ENCODE peak calls at places on chromosomes 2 and 18, in four cellular contexts. One of them, this sample, is unnamed.

GRCh38 chr2:132009874-132010521 is 151.8 kb downstream of the ANKRD30BL start:
- DNase-seq in small intestine: no peak
- DNase-seq in fibroblast of the aortic adventitia: no peak
- DNase-seq in heart left ventricle: no peak
- DNase-seq in this sample: no peak

GRCh38 chr2:1990724-1991123 is 246.4 kb upstream of the PXDN start:
- DNase-seq in fibroblast of the aortic adventitia: no peak
- DNase-seq in heart left ventricle: peak
- DNase-seq in small intestine: peak
- DNase-seq in this sample: no peak

GRCh38 chr2:105800036-105800755 is 55.5 kb downstream of the NCK2 start:
- DNase-seq in small intestine: peak
- DNase-seq in heart left ventricle: no peak
- DNase-seq in fibroblast of the aortic adventitia: peak
- DNase-seq in this sample: no peak

GRCh38 chr2:60505240-60505639 is 48.2 kb downstream of the BCL11A start:
- DNase-seq in fibroblast of the aortic adventitia: no peak
- DNase-seq in heart left ventricle: no peak
- DNase-seq in small intestine: no peak
- DNase-seq in this sample: no peak

GRCh38 chr2:237692601-237693079 is 65.3 kb downstream of the LRRFIP1 start:
- DNase-seq in small intestine: peak
- DNase-seq in heart left ventricle: peak
- DNase-seq in fibroblast of the aortic adventitia: no peak
- DNase-seq in this sample: no peak

GRCh38 chr2:148640767-148641166 is 3.8 kb upstream of the EPC2 start:
- DNase-seq in heart left ventricle: peak
- DNase-seq in small intestine: peak
- DNase-seq in fibroblast of the aortic adventitia: peak
- DNase-seq in this sample: no peak

GRCh38 chr2:150495993-150496627 is 8.6 kb upstream of the RND3 start:
- DNase-seq in fibroblast of the aortic adventitia: peak
- DNase-seq in heart left ventricle: no peak
- DNase-seq in small intestine: no peak
- DNase-seq in this sample: no peak

GRCh38 chr2:211816739-211817138 is 721.9 kb downstream of the ERBB4 start:
- DNase-seq in small intestine: no peak
- DNase-seq in heart left ventricle: no peak
- DNase-seq in fibroblast of the aortic adventitia: no peak
- DNase-seq in this sample: no peak

GRCh38 chr18:4921548-4921947 is 275.5 kb downstream of the AKAIN1 start:
- DNase-seq in small intestine: no peak
- DNase-seq in heart left ventricle: no peak
- DNase-seq in fibroblast of the aortic adventitia: no peak
- DNase-seq in this sample: no peak

GRCh38 chr2:237591379-237591881 is 896 bp upstream of the RAB17 start:
- DNase-seq in heart left ventricle: peak
- DNase-seq in small intestine: peak
- DNase-seq in fibroblast of the aortic adventitia: no peak
- DNase-seq in this sample: peak

GRCh38 chr2:217827430-217828201 is 175.2 kb downstream of the TNS1 start:
- DNase-seq in heart left ventricle: peak
- DNase-seq in fibroblast of the aortic adventitia: peak
- DNase-seq in small intestine: peak
- DNase-seq in this sample: no peak

GRCh38 chr2:6103949-6104348 is 411.8 kb downstream of the SOX11 start:
- DNase-seq in fibroblast of the aortic adventitia: no peak
- DNase-seq in small intestine: peak
- DNase-seq in heart left ventricle: no peak
- DNase-seq in this sample: peak

GRCh38 chr18:11377766-11378540 is 228.6 kb upstream of the PIEZO2 start:
- DNase-seq in heart left ventricle: no peak
- DNase-seq in small intestine: no peak
- DNase-seq in fibroblast of the aortic adventitia: no peak
- DNase-seq in this sample: no peak

GRCh38 chr18:45386256-45386655 is 229.0 kb upstream of the SLC14A2 start:
- DNase-seq in small intestine: no peak
- DNase-seq in heart left ventricle: no peak
- DNase-seq in fibroblast of the aortic adventitia: peak
- DNase-seq in this sample: peak

GRCh38 chr2:21001225-21001946 is 42.5 kb downstream of the APOB start:
- DNase-seq in small intestine: no peak
- DNase-seq in fibroblast of the aortic adventitia: no peak
- DNase-seq in heart left ventricle: no peak
- DNase-seq in this sample: no peak

DNA sequence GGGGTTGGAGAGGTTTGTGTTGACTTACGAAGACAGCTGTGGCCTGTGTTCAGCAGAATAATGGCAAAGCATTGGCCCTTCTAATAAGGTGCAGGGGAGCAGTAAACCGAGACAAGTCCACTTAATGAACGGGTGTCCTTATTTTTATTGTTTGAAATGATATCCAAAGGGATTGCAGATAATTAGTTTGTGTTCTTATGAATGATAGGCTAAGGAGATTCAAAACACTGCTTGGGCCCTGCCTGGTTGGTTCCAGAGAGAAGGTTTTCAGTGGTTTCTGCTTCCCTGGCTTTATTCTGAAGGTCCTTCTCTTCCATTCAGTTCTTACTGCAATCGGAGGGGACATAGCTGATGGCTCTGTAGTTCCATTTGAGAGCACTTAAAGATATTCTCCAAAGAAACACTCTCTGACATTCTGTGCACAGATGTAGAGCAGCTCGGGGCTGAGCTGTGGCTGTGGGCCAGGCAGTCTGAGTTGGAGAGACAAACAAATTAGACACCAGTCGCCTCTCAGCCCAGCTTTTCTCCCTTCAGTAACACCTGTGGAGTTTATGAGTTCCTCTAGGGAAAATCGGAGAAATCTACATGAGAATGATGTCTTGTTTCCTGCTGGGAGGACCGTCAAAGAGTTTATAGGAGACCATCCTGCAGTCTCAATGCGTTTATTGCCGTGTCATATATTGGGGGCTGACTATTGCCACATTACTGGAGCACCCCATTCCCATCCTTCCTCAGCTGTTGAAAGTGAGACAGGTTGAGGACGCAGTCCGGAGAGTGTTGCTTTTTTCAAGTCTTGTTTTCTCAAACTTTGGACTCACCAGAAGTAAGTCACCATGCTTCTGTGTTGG is 6.5 kb downstream of the GREB1 start:
- DNase-seq in fibroblast of the aortic adventitia: no peak
- DNase-seq in small intestine: no peak
- DNase-seq in heart left ventricle: peak
- DNase-seq in this sample: no peak
- H3K4me3 ChIP-seq in fibroblast of the aortic adventitia: no peak
- H3K4me3 ChIP-seq in small intestine: no peak
- H3K4me3 ChIP-seq in heart left ventricle: no peak
- H3K4me3 ChIP-seq in this sample: no peak

GRCh38 chr18:50654658-50655550 is 95.0 kb downstream of the MAPK4 start:
- DNase-seq in heart left ventricle: peak
- DNase-seq in fibroblast of the aortic adventitia: no peak
- DNase-seq in small intestine: peak
- DNase-seq in this sample: no peak
- H3K4me3 ChIP-seq in heart left ventricle: no peak
- H3K4me3 ChIP-seq in fibroblast of the aortic adventitia: no peak
- H3K4me3 ChIP-seq in small intestine: no peak
- H3K4me3 ChIP-seq in this sample: no peak

GRCh38 chr2:168684921-168685618 is 117.4 kb upstream of the NOSTRIN start:
- DNase-seq in fibroblast of the aortic adventitia: no peak
- DNase-seq in small intestine: no peak
- DNase-seq in heart left ventricle: no peak
- DNase-seq in this sample: no peak

GRCh38 chr2:168687314-168687713 is 115.1 kb upstream of the NOSTRIN start:
- DNase-seq in fibroblast of the aortic adventitia: peak
- DNase-seq in small intestine: no peak
- DNase-seq in heart left ventricle: no peak
- DNase-seq in this sample: no peak

GRCh38 chr2:168683996-168684395 is 118.4 kb upstream of the NOSTRIN start:
- DNase-seq in heart left ventricle: no peak
- DNase-seq in small intestine: no peak
- DNase-seq in fibroblast of the aortic adventitia: no peak
- DNase-seq in this sample: no peak

GRCh38 chr2:168686485-168687191 is 115.8 kb upstream of the NOSTRIN start:
- DNase-seq in small intestine: no peak
- DNase-seq in heart left ventricle: no peak
- DNase-seq in fibroblast of the aortic adventitia: peak
- DNase-seq in this sample: no peak

DNA sequence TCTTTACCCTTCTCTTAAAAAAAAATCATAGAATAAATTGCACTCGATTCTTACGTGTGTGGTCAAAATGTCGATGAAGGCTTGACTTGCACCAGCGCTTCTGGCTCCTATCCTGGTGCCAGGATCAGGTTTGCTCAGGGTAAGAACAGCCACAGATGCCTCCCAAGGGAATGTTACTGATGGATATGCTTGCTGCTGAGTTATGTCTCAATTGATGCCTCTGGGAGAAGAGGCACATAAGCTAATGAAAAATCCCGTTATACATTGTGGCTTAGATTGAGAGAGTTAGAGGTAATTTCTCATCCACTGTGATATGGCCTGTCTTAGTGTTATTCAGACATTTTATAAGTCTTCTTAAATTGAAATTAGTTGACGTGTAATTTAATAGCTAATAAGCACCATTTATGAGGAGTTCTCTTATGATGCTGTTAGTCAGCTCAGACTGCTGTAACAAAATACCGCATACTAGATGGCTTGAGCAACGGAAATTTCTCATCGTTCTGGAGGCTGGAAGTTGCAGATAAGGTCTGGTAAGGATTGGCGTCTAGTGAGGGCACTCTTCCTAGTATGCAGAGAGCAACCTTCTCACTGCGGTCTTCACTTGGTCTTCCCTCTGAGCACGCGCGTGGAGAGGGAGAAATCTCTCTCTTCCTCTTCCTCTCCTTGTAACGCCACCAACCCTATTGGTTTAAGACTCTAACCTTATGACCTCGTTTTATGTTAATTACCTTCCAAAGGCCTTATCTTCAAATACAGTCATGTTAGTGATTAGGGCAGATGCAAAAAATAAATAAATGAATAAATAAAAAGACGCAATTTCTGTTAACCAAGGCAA is 116.6 kb upstream of the NOSTRIN start:
- DNase-seq in fibroblast of the aortic adventitia: no peak
- DNase-seq in small intestine: no peak
- DNase-seq in heart left ventricle: no peak
- DNase-seq in this sample: no peak
- H3K4me3 ChIP-seq in fibroblast of the aortic adventitia: no peak
- H3K4me3 ChIP-seq in small intestine: no peak
- H3K4me3 ChIP-seq in heart left ventricle: no peak
- H3K4me3 ChIP-seq in this sample: no peak

GRCh38 chr2:72150157-72150960 is 2.7 kb upstream of the CYP26B1 start:
- DNase-seq in heart left ventricle: peak
- DNase-seq in small intestine: peak
- DNase-seq in fibroblast of the aortic adventitia: peak
- DNase-seq in this sample: peak

GRCh38 chr2:72147971-72148369 is 308 bp upstream of the CYP26B1 start:
- DNase-seq in small intestine: no peak
- DNase-seq in fibroblast of the aortic adventitia: no peak
- DNase-seq in heart left ventricle: no peak
- DNase-seq in this sample: no peak

GRCh38 chr2:72148391-72148974 is 821 bp upstream of the CYP26B1 start:
- DNase-seq in small intestine: no peak
- DNase-seq in fibroblast of the aortic adventitia: no peak
- DNase-seq in heart left ventricle: no peak
- DNase-seq in this sample: no peak

GRCh38 chr2:72149556-72150156 is 2.0 kb upstream of the CYP26B1 start:
- DNase-seq in small intestine: no peak
- DNase-seq in fibroblast of the aortic adventitia: no peak
- DNase-seq in heart left ventricle: no peak
- DNase-seq in this sample: no peak

GRCh38 chr2:72148975-72149555 is 1.4 kb upstream of the CYP26B1 start:
- DNase-seq in fibroblast of the aortic adventitia: peak
- DNase-seq in small intestine: no peak
- DNase-seq in heart left ventricle: no peak
- DNase-seq in this sample: peak
- H3K4me3 ChIP-seq in fibroblast of the aortic adventitia: peak
- H3K4me3 ChIP-seq in small intestine: no peak
- H3K4me3 ChIP-seq in heart left ventricle: peak
- H3K4me3 ChIP-seq in this sample: peak

GRCh38 chr18:54611819-54612218 is 20.8 kb downstream of the DYNAP start:
- DNase-seq in fibroblast of the aortic adventitia: no peak
- DNase-seq in small intestine: no peak
- DNase-seq in heart left ventricle: no peak
- DNase-seq in this sample: no peak

GRCh38 chr18:54604211-54604610 is 13.2 kb downstream of the DYNAP start:
- DNase-seq in heart left ventricle: no peak
- DNase-seq in fibroblast of the aortic adventitia: no peak
- DNase-seq in small intestine: no peak
- DNase-seq in this sample: no peak

GRCh38 chr18:54606835-54607212 is 15.8 kb downstream of the DYNAP start:
- DNase-seq in small intestine: no peak
- DNase-seq in fibroblast of the aortic adventitia: no peak
- DNase-seq in heart left ventricle: no peak
- DNase-seq in this sample: no peak

GRCh38 chr18:54607213-54607934 is 16.3 kb downstream of the DYNAP start:
- DNase-seq in heart left ventricle: no peak
- DNase-seq in fibroblast of the aortic adventitia: peak
- DNase-seq in small intestine: peak
- DNase-seq in this sample: peak

GRCh38 chr18:54608008-54608642 is 17.1 kb downstream of the DYNAP start:
- DNase-seq in small intestine: peak
- DNase-seq in fibroblast of the aortic adventitia: peak
- DNase-seq in heart left ventricle: no peak
- DNase-seq in this sample: no peak
- H3K4me3 ChIP-seq in small intestine: no peak
- H3K4me3 ChIP-seq in fibroblast of the aortic adventitia: no peak
- H3K4me3 ChIP-seq in heart left ventricle: no peak
- H3K4me3 ChIP-seq in this sample: peak

DNA sequence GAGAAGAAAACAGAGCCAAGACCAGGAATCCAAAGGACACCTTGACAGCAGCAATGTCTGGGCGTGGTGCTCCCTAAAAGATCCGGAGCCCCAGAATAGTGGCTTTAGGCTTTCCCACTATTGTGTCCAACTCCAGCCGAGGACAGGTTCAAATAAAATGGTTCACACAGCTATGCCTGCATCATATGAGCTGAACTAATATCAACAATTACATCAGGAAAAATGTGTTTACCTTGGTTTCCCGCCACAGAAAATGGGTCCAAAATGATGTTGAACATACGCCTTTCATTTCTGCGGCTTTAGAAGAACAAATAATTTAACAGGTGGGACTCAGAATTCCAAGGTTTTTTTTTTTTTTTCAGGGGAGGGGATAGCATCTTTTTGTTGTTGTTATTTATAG is 93.6 kb downstream of the OSR1 start:
- DNase-seq in heart left ventricle: no peak
- DNase-seq in small intestine: no peak
- DNase-seq in fibroblast of the aortic adventitia: no peak
- DNase-seq in this sample: no peak
- H3K4me3 ChIP-seq in heart left ventricle: no peak
- H3K4me3 ChIP-seq in small intestine: no peak
- H3K4me3 ChIP-seq in fibroblast of the aortic adventitia: no peak
- H3K4me3 ChIP-seq in this sample: no peak